ENCODE peak calls at places on chromosome 1, in four cellular contexts. U is SJSA1, W is testis, M is uterus. C is an unnamed sample.
A peak's percentile ranks its signal among the peaks of the same experiment; 100 is the strongest.

GRCh38 chr1:153770812-153771211 is 4.4 kb upstream of the SLC27A3 start:
- DNase-seq in M (peak; percentile 34), W (no peak), U (no peak), C (peak; percentile 72)

GRCh38 chr1:182428043-182428442 is 21.9 kb upstream of the RGSL1 start:
- DNase-seq in M (no peak), W (no peak), U (no peak), C (no peak)

GRCh38 chr1:50949286-50949982 is 10.6 kb downstream of the FAF1 start:
- DNase-seq in M (no peak), U (no peak), W (no peak), C (no peak)

GRCh38 chr1:64691631-64692030 is 53.2 kb upstream of the RAVER2 start:
- DNase-seq in U (peak; percentile 26), M (no peak), W (no peak), C (no peak)

GRCh38 chr1:36411674-36412648 is 14.3 kb upstream of the LSM10 start:
- DNase-seq in W (no peak), M (no peak), U (no peak), C (no peak)

GRCh38 chr1:198335663-198336062 is 178.9 kb downstream of the NEK7 start:
- DNase-seq in W (no peak), U (no peak), M (no peak), C (no peak)

GRCh38 chr1:11761988-11762406 is at the start of gene C1orf167:
- DNase-seq in M (no peak), W (peak; percentile 55), U (no peak), C (no peak)

GRCh38 chr1:22760453-22760852 is 49.8 kb downstream of the EPHB2 start:
- DNase-seq in W (no peak), U (no peak), M (no peak), C (no peak)

GRCh38 chr1:203289281-203289981 is 15.9 kb upstream of the BTG2 start:
- DNase-seq in U (no peak), M (peak; percentile 59), W (peak; percentile 53), C (no peak)

GRCh38 chr1:14929547-14930223 is 223.9 kb upstream of the TMEM51 start:
- DNase-seq in W (peak; percentile 69), M (no peak), U (peak; percentile 73), C (peak; percentile 81)

GRCh38 chr1:15573477-15573876 is 11.4 kb downstream of the AGMAT start:
- DNase-seq in W (no peak), U (no peak), M (no peak), C (no peak)

GRCh38 chr1:24639881-24640280 is 3.2 kb upstream of the SRRM1 start:
- DNase-seq in W (no peak), U (peak; percentile 12), M (no peak), C (no peak)

GRCh38 chr1:169326644-169327316 is 40.8 kb downstream of the NME7 start:
- DNase-seq in U (no peak), M (no peak), W (no peak), C (no peak)

GRCh38 chr1:163813251-163813650 is 491.5 kb downstream of the NUF2 start:
- DNase-seq in M (no peak), W (no peak), U (no peak), C (no peak)

GRCh38 chr1:22694172-22694571 is 16.5 kb upstream of the EPHB2 start:
- DNase-seq in U (no peak), M (no peak), W (no peak), C (no peak)

GRCh38 chr1:172180886-172181285 is 239.6 kb upstream of the C1orf105 start:
- DNase-seq in U (peak; percentile 67), W (peak; percentile 41), M (peak; percentile 61), C (peak; percentile 78)

GRCh38 chr1:160607051-160608032 is 28.0 kb upstream of the CD84 start:
- DNase-seq in M (no peak), W (peak; percentile 70), U (peak; percentile 54), C (no peak)

DNA sequence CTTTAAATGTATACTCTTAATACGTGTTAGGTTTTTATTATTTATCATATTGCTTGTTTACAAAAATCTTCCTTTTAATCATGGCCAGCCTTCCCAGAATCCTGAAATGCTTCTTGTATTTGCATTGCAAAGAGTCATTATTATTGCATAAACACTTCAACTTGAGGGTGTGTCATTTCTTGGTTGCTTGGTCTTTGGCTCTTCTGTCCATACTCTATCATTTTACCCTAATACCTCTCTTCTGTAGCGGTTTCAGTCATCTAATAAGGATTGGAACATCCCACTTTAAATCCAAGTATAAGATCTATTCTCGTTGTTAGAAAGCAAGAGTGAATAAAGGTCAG is 200.6 kb upstream of the CACYBP start:
- DNase-seq in M (no peak), W (no peak), U (no peak), C (no peak)
- H3K4me3 ChIP-seq in M (peak overlapping the region; percentile 44), W (peak overlapping the region; percentile 63), U (peak overlapping the region; percentile 42), C (peak overlapping the region; percentile 88)

DNA sequence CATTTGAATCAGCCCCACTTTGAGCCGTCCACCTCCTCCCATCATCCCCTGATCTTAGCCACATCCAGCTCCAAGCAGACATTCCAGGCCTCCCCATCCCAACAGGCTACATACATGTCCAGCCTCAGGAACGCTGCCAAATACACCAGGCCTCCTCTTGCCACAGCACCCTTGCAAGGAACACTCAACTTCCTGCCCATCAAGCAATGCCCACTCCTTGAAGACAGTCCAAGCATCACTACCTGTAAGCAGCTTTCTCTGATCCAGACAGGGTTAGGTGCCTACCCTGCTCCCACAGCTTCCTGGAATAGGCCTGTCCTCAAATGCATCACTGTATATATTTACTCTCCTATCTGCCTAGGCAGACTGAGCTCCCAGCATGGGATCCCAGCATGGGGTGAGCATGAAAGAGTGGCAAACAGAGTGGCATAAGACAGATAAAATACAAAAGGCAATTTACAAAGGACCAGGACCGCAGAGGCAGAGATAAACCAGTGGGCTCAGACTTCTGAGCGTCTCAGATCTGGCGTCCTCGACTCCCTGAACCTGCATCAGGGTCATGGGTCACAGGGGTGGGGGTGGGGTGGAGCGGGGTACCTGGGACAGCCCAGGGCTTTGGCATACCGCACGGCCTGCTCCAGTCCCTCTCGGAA is 816 bp downstream of the HYI start:
- DNase-seq in W (peak; percentile 47), U (peak; percentile 52), M (peak; percentile 60), C (no peak)
- H3K4me3 ChIP-seq in W (peak overlapping the region; percentile 64), U (peak overlapping the region; percentile 54), M (peak overlapping the region; percentile 66), C (peak overlapping the region; percentile 23)

GRCh38 chr1:108860190-108860907 is 3.5 kb upstream of the AKNAD1 start:
- DNase-seq in W (no peak), M (no peak), U (no peak), C (no peak)
- H3K4me3 ChIP-seq in W (no peak overlapping the region), M (no peak overlapping the region), U (no peak overlapping the region), C (no peak overlapping the region)

GRCh38 chr1:113913312-113913668 is 8.2 kb downstream of the DCLRE1B start:
- DNase-seq in W (no peak), U (no peak), M (no peak), C (no peak)
- H3K4me3 ChIP-seq in W (no peak overlapping the region), U (no peak overlapping the region), M (no peak overlapping the region), C (no peak overlapping the region)